ENCODE peak calls at places on chromosomes 6 and 20, in nine cellular contexts. R is cardiac muscle cell; K is Peyer's patch; P is coronary artery; C is left ventricle myocardium inferior; O is effector memory CD4-positive, alpha-beta T cell; H is mammary epithelial cell; J is body of pancreas; N is hepatocyte. Z is an unnamed sample.

GRCh38 chr20:63547484-63548480 is at the start of gene SRMS:
- DNase-seq in J (no peak), O (no peak), C (no peak), R (no peak), N (no peak), P (no peak), H (no peak), K (no peak), Z (peak)

GRCh38 chr6:71222676-71223075 is 65.9 kb upstream of the OGFRL1 start:
- DNase-seq in O (no peak), P (no peak), R (no peak), C (no peak), H (no peak), J (no peak), K (no peak), N (no peak), Z (no peak)

GRCh38 chr6:11806561-11807317 is 28.1 kb upstream of the ADTRP start:
- DNase-seq in P (no peak), N (no peak), H (peak), R (no peak), J (no peak), O (no peak), K (no peak), C (no peak), Z (no peak)

GRCh38 chr6:17207281-17207680 is 73.9 kb upstream of the RBM24 start:
- DNase-seq in R (no peak), N (no peak), O (no peak), J (no peak), P (no peak), H (no peak), K (no peak), C (no peak), Z (no peak)

GRCh38 chr6:142903806-142904205 is 41.2 kb downstream of the HIVEP2 start:
- DNase-seq in C (no peak), H (no peak), R (no peak), P (no peak), J (no peak), K (no peak), N (no peak), O (no peak), Z (no peak)

GRCh38 chr6:165729307-165729936 is 66.4 kb upstream of the PDE10A start:
- DNase-seq in P (no peak), K (no peak), R (peak), C (no peak), H (peak), O (no peak), J (peak), N (no peak), Z (no peak)

GRCh38 chr6:32761548-32761947 is 1.8 kb downstream of the HLA-DQB2 start:
- DNase-seq in O (no peak), H (no peak), P (no peak), K (no peak), C (no peak), N (no peak), J (no peak), R (no peak), Z (no peak)

GRCh38 chr20:6513586-6513985 is 253.9 kb upstream of the BMP2 start:
- DNase-seq in O (no peak), C (no peak), R (no peak), J (no peak), P (no peak), K (no peak), H (no peak), N (no peak), Z (no peak)

GRCh38 chr6:87391334-87391733 is 16.4 kb upstream of the CFAP206 start:
- DNase-seq in J (no peak), H (peak), O (no peak), N (peak), K (no peak), P (no peak), C (no peak), R (peak), Z (no peak)

GRCh38 chr6:149861603-149862423 is 2.3 kb downstream of the LRP11 start:
- DNase-seq in K (no peak), C (no peak), P (no peak), N (no peak), J (no peak), O (no peak), H (no peak), R (no peak), Z (no peak)

GRCh38 chr6:28943557-28944411 is 20.0 kb upstream of the TRIM27 start:
- DNase-seq in C (peak), N (peak), J (peak), H (peak), R (peak), K (peak), P (peak), O (no peak), Z (no peak)

GRCh38 chr20:11047559-11047958 is 373.8 kb upstream of the JAG1 start:
- DNase-seq in J (no peak), N (no peak), K (no peak), R (no peak), C (no peak), O (no peak), H (peak), P (no peak), Z (peak)

GRCh38 chr20:23629017-23629541 is 8.7 kb downstream of the CST3 start:
- DNase-seq in R (peak), H (peak), N (peak), C (peak), P (no peak), J (no peak), O (no peak), K (no peak), Z (peak)

GRCh38 chr6:906920-907319 is 214.0 kb upstream of the EXOC2 start:
- DNase-seq in R (no peak), K (no peak), C (no peak), N (no peak), J (no peak), P (no peak), H (no peak), O (no peak), Z (no peak)

GRCh38 chr6:39426057-39426592 is 103.6 kb upstream of the KCNK16 start:
- DNase-seq in H (peak), O (no peak), N (no peak), C (no peak), K (no peak), P (no peak), R (peak), J (no peak), Z (no peak)

GRCh38 chr6:143410859-143411270 is 39.6 kb downstream of the ADAT2 start:
- DNase-seq in J (no peak), N (peak), H (peak), R (peak), P (no peak), C (no peak), K (no peak), O (no peak), Z (no peak)

GRCh38 chr20:48761023-48761785 is 66.6 kb downstream of the PREX1 start:
- DNase-seq in R (no peak), H (no peak), P (no peak), O (peak), N (no peak), C (peak), J (peak), K (peak), Z (no peak)

GRCh38 chr6:17305219-17306001 is 24.2 kb downstream of the RBM24 start:
- DNase-seq in P (no peak), J (no peak), R (peak), C (no peak), N (no peak), O (no peak), H (no peak), K (no peak), Z (no peak)

GRCh38 chr6:131740161-131740560 is 29.3 kb upstream of the CTAGE9 start:
- DNase-seq in R (no peak), P (no peak), O (no peak), N (no peak), K (no peak), C (no peak), H (no peak), J (no peak), Z (no peak)

GRCh38 chr6:104010897-104011296 is 848.8 kb downstream of the HACE1 start:
- DNase-seq in P (no peak), J (no peak), N (no peak), O (no peak), R (no peak), C (no peak), H (no peak), K (no peak), Z (no peak)

GRCh38 chr20:45104786-45105185 is 3.9 kb upstream of the KCNS1 start:
- DNase-seq in K (no peak), C (no peak), O (no peak), H (peak), J (no peak), R (peak), N (no peak), P (no peak), Z (peak)

DNA sequence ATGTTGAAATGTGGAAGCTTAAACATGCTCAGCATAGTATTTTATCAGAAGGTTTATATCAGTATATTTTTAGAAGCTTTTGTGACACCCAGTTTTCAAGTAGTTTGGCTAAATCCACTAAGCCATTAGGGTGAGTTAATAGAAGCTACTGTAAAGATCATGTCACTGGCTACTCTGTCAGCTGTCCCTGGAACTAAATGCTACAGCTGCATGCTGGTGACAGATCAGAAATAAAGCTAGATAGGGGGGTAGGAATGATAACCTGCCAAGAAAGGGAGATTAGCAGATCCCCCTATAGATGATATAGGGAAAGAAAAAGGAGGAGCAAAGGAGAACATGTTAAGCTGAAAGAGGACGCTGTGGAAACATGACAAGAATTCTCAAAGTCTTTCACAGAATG is 363.2 kb downstream of the QKI start:
- DNase-seq in J (no peak), O (no peak), H (no peak), N (no peak), R (no peak), P (no peak), K (no peak), C (no peak), Z (no peak)
- H3K27ac ChIP-seq in J (no peak), O (no peak), H (no peak), N (no peak), R (peak), P (no peak), K (no peak), C (peak), Z (no peak)

GRCh38 chr6:3162565-3163247 is 5.4 kb upstream of the TUBB2A start:
- DNase-seq in R (peak), H (peak), C (peak), K (peak), P (peak), O (peak), N (peak), J (peak), Z (no peak)

GRCh38 chr6:3162067-3162497 is 4.7 kb upstream of the TUBB2A start:
- DNase-seq in H (no peak), K (no peak), O (no peak), R (peak), J (no peak), N (peak), P (no peak), C (no peak), Z (no peak)

GRCh38 chr6:3163248-3163594 is 5.9 kb upstream of the TUBB2A start:
- DNase-seq in O (no peak), J (peak), K (no peak), N (no peak), C (no peak), R (no peak), P (no peak), H (no peak), Z (no peak)

GRCh38 chr6:3165631-3166534 is 8.5 kb upstream of the TUBB2A start:
- DNase-seq in J (no peak), K (no peak), C (no peak), R (peak), N (peak), O (no peak), H (no peak), P (no peak), Z (no peak)

GRCh38 chr6:3164388-3164787 is 7.0 kb upstream of the TUBB2A start:
- DNase-seq in O (no peak), R (no peak), N (no peak), C (no peak), J (no peak), K (no peak), P (no peak), H (no peak), Z (no peak)
- H3K27ac ChIP-seq in O (no peak), R (no peak), N (no peak), C (no peak), J (no peak), K (no peak), P (no peak), H (no peak), Z (no peak)

GRCh38 chr6:159467473-159468041 is 225.5 kb downstream of the SOD2 start:
- DNase-seq in J (no peak), N (no peak), R (no peak), K (no peak), C (no peak), P (no peak), O (no peak), H (peak), Z (no peak)

GRCh38 chr6:159464827-159465226 is 228.2 kb downstream of the SOD2 start:
- DNase-seq in J (no peak), K (no peak), P (no peak), H (no peak), R (no peak), N (no peak), C (no peak), O (no peak), Z (no peak)

GRCh38 chr6:159469449-159469848 is 223.6 kb downstream of the SOD2 start:
- DNase-seq in O (no peak), N (peak), C (no peak), J (no peak), K (no peak), H (no peak), R (no peak), P (no peak), Z (no peak)

GRCh38 chr6:159470400-159470799 is 222.6 kb downstream of the SOD2 start:
- DNase-seq in H (no peak), P (no peak), C (no peak), O (no peak), K (no peak), R (no peak), J (no peak), N (no peak), Z (no peak)

DNA sequence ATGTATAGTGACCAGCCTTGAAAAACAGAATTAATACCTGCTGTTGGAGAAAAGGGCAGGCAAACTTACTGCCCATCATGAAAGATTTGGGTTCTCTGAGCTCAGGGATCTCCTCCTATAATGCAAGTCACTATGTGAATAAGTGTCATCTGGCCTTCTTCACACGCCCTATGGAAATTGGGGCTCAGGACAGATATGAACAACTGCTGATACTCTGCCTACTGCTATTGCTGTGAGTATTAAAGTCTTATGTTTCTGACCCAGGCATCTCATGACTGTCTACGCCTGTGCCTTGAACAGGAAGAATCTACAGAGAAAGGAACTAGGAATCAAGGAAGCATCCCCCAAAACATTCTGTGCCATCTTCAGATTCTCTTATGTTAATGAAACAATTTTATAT is 226.1 kb downstream of the SOD2 start:
- DNase-seq in C (no peak), J (no peak), P (no peak), N (no peak), H (no peak), R (no peak), O (no peak), K (no peak), Z (no peak)
- H3K27ac ChIP-seq in C (no peak), J (no peak), P (no peak), N (no peak), H (no peak), R (no peak), O (no peak), K (no peak), Z (no peak)

GRCh38 chr20:31719644-31720485 is 2.8 kb downstream of the BCL2L1 start:
- DNase-seq in J (no peak), O (no peak), R (no peak), H (no peak), K (no peak), N (peak), C (no peak), P (no peak), Z (peak)
- H3K27ac ChIP-seq in J (peak), O (peak), R (no peak), H (peak), K (peak), N (peak), C (peak), P (peak), Z (peak)

GRCh38 chr6:90891338-90891715 is 304.5 kb upstream of the MAP3K7 start:
- DNase-seq in P (no peak), R (no peak), J (no peak), H (no peak), K (no peak), N (no peak), O (no peak), C (no peak), Z (no peak)

GRCh38 chr6:90893385-90893784 is 306.5 kb upstream of the MAP3K7 start:
- DNase-seq in P (no peak), K (no peak), H (no peak), J (no peak), N (no peak), C (no peak), R (no peak), O (no peak), Z (no peak)

GRCh38 chr6:90890681-90891337 is 303.9 kb upstream of the MAP3K7 start:
- DNase-seq in N (peak), P (no peak), O (no peak), C (no peak), H (no peak), R (peak), K (no peak), J (no peak), Z (no peak)

GRCh38 chr6:90894285-90895144 is 307.6 kb upstream of the MAP3K7 start:
- DNase-seq in H (no peak), N (no peak), P (no peak), K (no peak), O (no peak), R (no peak), J (no peak), C (no peak), Z (no peak)

DNA sequence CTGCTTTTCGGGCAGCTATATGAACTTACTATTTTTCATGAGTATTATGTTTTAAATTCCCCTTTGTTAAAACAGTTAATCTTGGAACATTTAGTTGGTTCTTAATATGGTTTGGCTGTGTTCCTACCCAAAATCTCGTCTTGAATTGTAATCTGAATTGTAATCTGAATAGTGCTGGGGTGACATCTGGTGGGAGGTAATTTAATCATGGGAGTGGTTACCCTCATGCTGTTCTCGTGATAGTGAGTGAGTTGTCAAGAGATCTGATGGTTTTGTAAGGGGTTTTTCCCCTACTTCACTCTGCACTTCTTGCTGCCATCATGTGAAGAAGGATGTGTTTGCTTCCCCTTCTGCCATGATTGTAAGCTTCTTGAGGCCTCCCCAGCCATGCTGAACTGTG is 305.4 kb upstream of the MAP3K7 start:
- DNase-seq in C (no peak), J (no peak), N (no peak), K (no peak), P (no peak), R (no peak), H (no peak), O (no peak), Z (no peak)
- H3K27ac ChIP-seq in C (no peak), J (no peak), N (no peak), K (no peak), P (no peak), R (no peak), H (no peak), O (no peak), Z (no peak)

DNA sequence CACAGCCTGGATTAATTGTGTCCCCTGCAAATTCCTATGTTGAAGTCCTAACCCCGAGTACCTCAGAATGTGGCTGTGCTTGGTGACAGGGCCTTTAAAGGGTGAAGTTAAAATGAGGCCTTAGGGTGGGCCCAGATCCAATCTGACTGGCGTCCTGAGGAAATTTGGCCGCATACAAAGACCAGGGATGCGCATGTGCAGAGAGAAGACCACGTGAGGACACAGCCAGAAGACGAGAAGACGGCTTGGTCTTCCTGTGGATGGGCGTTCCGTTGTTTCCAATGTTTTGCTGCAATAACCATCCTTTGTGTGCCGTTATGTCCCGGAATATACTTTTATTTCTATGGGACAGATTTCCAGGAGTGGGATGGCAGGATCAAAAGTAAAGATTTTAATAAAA is 40.9 kb upstream of the SLC22A2 start:
- DNase-seq in K (no peak), R (no peak), P (no peak), H (no peak), C (no peak), O (no peak), J (no peak), N (no peak), Z (no peak)
- H3K27ac ChIP-seq in K (no peak), R (no peak), P (no peak), H (no peak), C (no peak), O (no peak), J (no peak), N (peak), Z (peak)

GRCh38 chr20:58523916-58524315 is 8.7 kb upstream of the APCDD1L start:
- DNase-seq in J (no peak), R (peak), N (no peak), C (no peak), H (no peak), K (no peak), P (no peak), O (no peak), Z (no peak)

GRCh38 chr20:58523072-58523681 is 8.0 kb upstream of the APCDD1L start:
- DNase-seq in C (no peak), N (no peak), H (no peak), O (no peak), J (no peak), R (peak), K (no peak), P (peak), Z (peak)

GRCh38 chr20:58526411-58526810 is 11.2 kb upstream of the APCDD1L start:
- DNase-seq in C (no peak), J (no peak), R (no peak), N (no peak), K (no peak), O (no peak), H (no peak), P (no peak), Z (no peak)

GRCh38 chr20:58521763-58522162 is 6.6 kb upstream of the APCDD1L start:
- DNase-seq in O (no peak), J (no peak), P (no peak), C (no peak), R (no peak), H (no peak), K (no peak), N (no peak), Z (peak)

GRCh38 chr20:58524814-58525213 is 9.6 kb upstream of the APCDD1L start:
- DNase-seq in J (no peak), P (peak), N (no peak), H (peak), K (no peak), C (no peak), R (peak), O (no peak), Z (peak)
- H3K27ac ChIP-seq in J (no peak), P (no peak), N (no peak), H (no peak), K (no peak), C (no peak), R (no peak), O (no peak), Z (peak)